ENCODE peak calls at places on chromosome 6, in five cellular contexts. V is stomach, Q is endothelial cell of umbilical vein, R is breast epithelium, T is HCT116. N is an unnamed sample. For H3K36me3, the result is how much of the 10 kb centered on the place peaks cover.

GRCh38 chr6:143060806-143061596 is at the start of gene AIG1:
- DNase-seq in V (no peak), T (peak), Q (peak), R (peak), N (no peak)

GRCh38 chr6:55955684-55956083 is 80.3 kb upstream of the BMP5 start:
- DNase-seq in T (no peak), R (no peak), V (no peak), Q (no peak), N (no peak)

GRCh38 chr6:119856136-119856535 is 506.6 kb upstream of the MAN1A1 start:
- DNase-seq in R (no peak), V (no peak), Q (no peak), T (no peak), N (no peak)

GRCh38 chr6:78251930-78252329 is 599.1 kb downstream of the MEI4 start:
- DNase-seq in V (no peak), Q (no peak), R (no peak), T (no peak), N (no peak)

GRCh38 chr6:125363010-125363359 is 61.2 kb upstream of the HDDC2 start:
- DNase-seq in R (peak), Q (peak), V (no peak), T (no peak), N (no peak)

GRCh38 chr6:10081957-10082356 is 332.9 kb downstream of the TFAP2A start:
- DNase-seq in T (no peak), Q (no peak), R (no peak), V (no peak), N (no peak)

GRCh38 chr6:131923356-131923755 is 27.8 kb downstream of the CCN2 start:
- DNase-seq in R (no peak), T (peak), V (peak), Q (peak), N (peak)

GRCh38 chr6:167798453-167798852 is 28.3 kb upstream of the AFDN start:
- DNase-seq in Q (no peak), V (no peak), R (no peak), T (no peak), N (no peak)

GRCh38 chr6:169319561-169319960 is 65.9 kb upstream of the THBS2 start:
- DNase-seq in V (no peak), Q (no peak), R (no peak), T (no peak), N (no peak)

GRCh38 chr6:1131285-1132079 is 180.4 kb upstream of the FOXQ1 start:
- DNase-seq in V (no peak), R (no peak), Q (no peak), T (no peak), N (no peak)

GRCh38 chr6:139017227-139017626 is 11.3 kb upstream of the ABRACL start:
- DNase-seq in T (no peak), Q (no peak), R (no peak), V (no peak), N (peak)

GRCh38 chr6:2854394-2854982 is 12.8 kb upstream of the SERPINB1 start:
- DNase-seq in R (no peak), T (no peak), Q (peak), V (no peak), N (no peak)

GRCh38 chr6:118725944-118726343 is 74.6 kb upstream of the CEP85L start:
- DNase-seq in R (no peak), V (no peak), T (no peak), Q (no peak), N (no peak)

GRCh38 chr6:136228811-136229210 is 21.3 kb downstream of the MTFR2 start:
- DNase-seq in T (no peak), V (no peak), Q (no peak), R (no peak), N (no peak)

GRCh38 chr6:136226674-136227377 is 23.3 kb downstream of the MTFR2 start:
- DNase-seq in V (no peak), R (no peak), T (no peak), Q (no peak), N (no peak)

GRCh38 chr6:136226027-136226673 is 24.0 kb downstream of the MTFR2 start:
- DNase-seq in V (peak), Q (peak), T (peak), R (peak), N (peak)

GRCh38 chr6:136230219-136230980 is 19.7 kb downstream of the MTFR2 start:
- DNase-seq in R (no peak), Q (no peak), T (no peak), V (no peak), N (no peak)

DNA sequence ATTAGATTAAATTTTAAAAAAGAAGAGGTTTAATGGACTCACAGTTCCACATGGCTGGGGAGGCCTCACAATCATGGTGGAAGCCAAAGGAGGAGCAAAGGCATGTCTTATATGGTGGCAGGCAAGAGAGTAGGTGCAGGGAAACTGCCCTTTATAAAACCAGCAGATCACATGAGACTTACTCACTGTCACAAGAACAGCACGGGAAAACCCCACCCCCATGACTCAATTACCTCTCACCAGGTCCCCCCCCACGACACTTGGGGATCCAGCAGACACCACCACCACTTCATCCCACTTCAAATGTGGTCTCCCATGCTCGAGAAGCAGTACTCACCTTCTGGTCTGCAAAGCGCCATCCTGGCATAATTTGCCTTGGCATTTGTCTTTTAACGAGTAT is 24.6 kb downstream of the MTFR2 start:
- DNase-seq in Q (no peak), T (no peak), V (no peak), R (no peak), N (no peak)
- TF ChIP-seq POLR2A in Q (no peak), T (no peak), V (no peak), R (no peak), N (no peak)

GRCh38 chr6:52326540-52327364 is 35.2 kb upstream of the PAQR8 start:
- DNase-seq in V (no peak), R (no peak), Q (no peak), T (no peak), N (no peak)
- TF ChIP-seq POLR2AphosphoS5 in V (no peak), R (no peak), Q (no peak), T (no peak), N (no peak)

GRCh38 chr6:24906314-24906713 is 29.4 kb downstream of the RIPOR2 start:
- DNase-seq in R (no peak), T (no peak), V (no peak), Q (no peak), N (no peak)
- H3K36me3 ChIP-seq in R (under half), T (under half), V (under half), Q (under half), N (under half)

GRCh38 chr6:41896280-41896679 is 1.1 kb upstream of the USP49 start:
- DNase-seq in Q (no peak), V (no peak), T (no peak), R (no peak), N (no peak)

GRCh38 chr6:41894366-41895299 is 542 bp downstream of the USP49 start:
- DNase-seq in T (no peak), R (no peak), V (peak), Q (peak), N (no peak)

GRCh38 chr6:41892921-41893564 is 2.1 kb downstream of the USP49 start:
- DNase-seq in R (no peak), T (no peak), Q (no peak), V (no peak), N (no peak)

GRCh38 chr6:41895300-41896233 is at the start of gene USP49:
- DNase-seq in R (peak), Q (peak), V (peak), T (peak), N (peak)
- TF ChIP-seq POLR2A in R (no peak), Q (peak), V (no peak), T (no peak), N (no peak)

GRCh38 chr6:14210663-14211595 is 93.4 kb downstream of the CD83 start:
- DNase-seq in T (peak), V (peak), Q (peak), R (peak), N (peak)
- TF ChIP-seq POLR2AphosphoS5 in T (peak), V (peak), Q (peak), R (no peak), N (peak)